ENCODE peak calls at places on chromosomes 2 and 18, in five cellular contexts. R is CD8-positive, alpha-beta T cell; Z is endodermal cell; H is GM23248; A is right cardiac atrium. E is an unnamed sample.

GRCh38 chr2:8636691-8637636 is 44.9 kb upstream of the ID2 start:
- DNase-seq in R (no peak), Z (peak), H (peak), A (no peak), E (peak)

GRCh38 chr2:21072477-21073242 is 28.8 kb upstream of the APOB start:
- DNase-seq in R (no peak), Z (peak), H (no peak), A (no peak), E (no peak)

GRCh38 chr2:208820289-208820688 is 413.7 kb downstream of the PTH2R start:
- DNase-seq in R (no peak), Z (no peak), H (peak), A (no peak), E (no peak)

GRCh38 chr2:168174761-168175160 is 72.6 kb downstream of the STK39 start:
- DNase-seq in R (peak), Z (no peak), H (no peak), A (no peak), E (no peak)

GRCh38 chr2:84631047-84631446 is 114.7 kb downstream of the DNAH6 start:
- DNase-seq in R (no peak), Z (no peak), H (peak), A (no peak), E (peak)

GRCh38 chr2:10097352-10098148 is 17.3 kb upstream of the CYS1 start:
- DNase-seq in R (no peak), Z (peak), H (peak), A (peak), E (peak)

GRCh38 chr2:25877431-25878360 is 591 bp downstream of the ASXL2 start:
- DNase-seq in R (peak), Z (peak), H (peak), A (peak), E (peak)

GRCh38 chr2:96547751-96548161 is 11.2 kb downstream of the ARID5A start:
- DNase-seq in R (no peak), Z (peak), H (no peak), A (no peak), E (no peak)

GRCh38 chr2:240507060-240507777 is 50.6 kb downstream of the ANKMY1 start:
- DNase-seq in R (no peak), Z (peak), H (no peak), A (no peak), E (no peak)

GRCh38 chr2:222054813-222055212 is 244.0 kb downstream of the PAX3 start:
- DNase-seq in R (no peak), Z (no peak), H (peak), A (no peak), E (no peak)

GRCh38 chr2:237932731-237933131 is 34.1 kb upstream of the UBE2F start:
- DNase-seq in R (no peak), Z (no peak), H (peak), A (no peak), E (no peak)

GRCh38 chr18:69686861-69687260 is 260.8 kb downstream of the CD226 start:
- DNase-seq in R (no peak), Z (no peak), H (peak), A (no peak), E (no peak)

GRCh38 chr2:189623049-189623448 is 38.2 kb upstream of the ASNSD1 start:
- DNase-seq in R (no peak), Z (no peak), H (no peak), A (no peak), E (no peak)

GRCh38 chr2:117127680-117128079 is 686.8 kb upstream of the DDX18 start:
- DNase-seq in R (no peak), Z (no peak), H (no peak), A (no peak), E (peak)

GRCh38 chr2:40630035-40630434 is 178.1 kb upstream of the SLC8A1 start:
- DNase-seq in R (no peak), Z (no peak), H (no peak), A (no peak), E (no peak)

GRCh38 chr18:80252136-80252535 is 4.8 kb upstream of the PARD6G start:
- DNase-seq in R (no peak), Z (no peak), H (peak), A (no peak), E (peak)

GRCh38 chr2:189254268-189254883 is 74.8 kb upstream of the COL5A2 start:
- DNase-seq in R (no peak), Z (peak), H (peak), A (peak), E (peak)

GRCh38 chr2:49240608-49241007 is 86.3 kb upstream of the FSHR start:
- DNase-seq in R (no peak), Z (no peak), H (no peak), A (no peak), E (peak)

GRCh38 chr2:58607479-58607878 is 366.4 kb upstream of the FANCL start:
- DNase-seq in R (no peak), Z (no peak), H (peak), A (no peak), E (no peak)

GRCh38 chr18:68449292-68449691 is 265.6 kb downstream of the TMX3 start:
- DNase-seq in R (no peak), Z (no peak), H (peak), A (no peak), E (peak)

GRCh38 chr2:219149667-219150066 is 10.9 kb downstream of the NHEJ1 start:
- DNase-seq in R (no peak), Z (no peak), H (no peak), A (no peak), E (peak)

GRCh38 chr18:50190926-50191325 is 4.0 kb downstream of the MYO5B start:
- DNase-seq in R (no peak), Z (no peak), H (peak), A (no peak), E (no peak)

GRCh38 chr2:27887122-27887521 is 3.1 kb downstream of the RBKS start:
- DNase-seq in R (no peak), Z (no peak), H (no peak), A (no peak), E (no peak)

GRCh38 chr2:27885246-27885645 is 4.9 kb downstream of the RBKS start:
- DNase-seq in R (no peak), Z (no peak), H (peak), A (no peak), E (no peak)

GRCh38 chr2:27886322-27886721 is 3.9 kb downstream of the RBKS start:
- DNase-seq in R (no peak), Z (no peak), H (no peak), A (no peak), E (no peak)

GRCh38 chr2:27884546-27884945 is 5.6 kb downstream of the RBKS start:
- DNase-seq in R (no peak), Z (no peak), H (no peak), A (no peak), E (no peak)

DNA sequence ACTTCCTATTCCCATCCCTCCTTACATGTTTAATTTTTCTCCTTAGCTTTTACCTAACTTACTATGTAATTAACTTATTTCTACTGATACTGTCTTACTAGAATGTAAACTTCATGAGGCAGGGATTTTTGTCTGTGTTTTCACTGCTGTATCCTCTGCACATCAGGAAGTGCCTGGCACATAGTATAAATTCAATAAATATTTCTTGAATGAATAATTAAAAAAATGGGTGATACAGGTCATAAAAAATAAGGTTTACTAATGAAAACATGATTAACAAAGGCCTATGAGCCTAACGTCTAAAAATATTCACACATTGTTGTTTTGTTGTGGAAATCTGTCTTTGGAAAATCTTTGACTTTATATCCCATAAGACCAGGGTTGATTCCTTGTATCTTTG is 4.5 kb downstream of the RBKS start:
- DNase-seq in R (no peak), Z (no peak), H (peak), A (no peak), E (no peak)
- H3K27ac ChIP-seq in R (no peak), Z (no peak), H (peak), A (no peak), E (peak)

GRCh38 chr2:217325810-217326209 is 465.9 kb upstream of the TNP1 start:
- DNase-seq in R (no peak), Z (no peak), H (no peak), A (no peak), E (no peak)
- H3K27ac ChIP-seq in R (no peak), Z (no peak), H (no peak), A (no peak), E (no peak)

GRCh38 chr2:178412047-178412446 is 38.9 kb downstream of the PRKRA start:
- DNase-seq in R (no peak), Z (no peak), H (no peak), A (no peak), E (no peak)
- H3K27ac ChIP-seq in R (no peak), Z (no peak), H (no peak), A (no peak), E (no peak)

GRCh38 chr2:202114798-202115197 is 41.7 kb downstream of the KIAA2012 start:
- DNase-seq in R (no peak), Z (no peak), H (no peak), A (no peak), E (peak)
- H3K27ac ChIP-seq in R (no peak), Z (no peak), H (no peak), A (no peak), E (no peak)

GRCh38 chr18:21526463-21526862 is 74.0 kb downstream of the ESCO1 start:
- DNase-seq in R (no peak), Z (no peak), H (no peak), A (no peak), E (no peak)
- H3K27ac ChIP-seq in R (no peak), Z (no peak), H (no peak), A (no peak), E (no peak)

DNA sequence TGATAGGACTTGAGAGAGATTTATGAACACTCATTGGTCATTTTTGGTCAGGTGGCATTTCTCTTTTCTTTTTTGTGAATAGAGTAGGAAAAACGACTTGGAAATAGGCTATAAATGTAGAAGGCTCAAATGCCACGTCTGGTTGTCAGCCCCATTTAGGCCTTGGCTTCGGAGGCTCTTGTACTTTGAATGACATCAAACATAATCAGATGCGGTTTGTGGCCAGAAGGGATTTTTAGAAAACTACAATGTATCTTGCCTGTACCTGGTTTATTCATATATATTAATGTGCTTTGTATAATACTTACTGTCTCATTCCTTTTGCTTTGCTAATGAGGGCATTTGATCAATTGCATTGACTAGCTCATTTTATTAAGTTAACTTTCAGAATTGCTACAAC is 894.0 kb upstream of the CELF4 start:
- DNase-seq in R (no peak), Z (no peak), H (no peak), A (no peak), E (no peak)
- H3K27ac ChIP-seq in R (no peak), Z (no peak), H (no peak), A (no peak), E (no peak)

DNA sequence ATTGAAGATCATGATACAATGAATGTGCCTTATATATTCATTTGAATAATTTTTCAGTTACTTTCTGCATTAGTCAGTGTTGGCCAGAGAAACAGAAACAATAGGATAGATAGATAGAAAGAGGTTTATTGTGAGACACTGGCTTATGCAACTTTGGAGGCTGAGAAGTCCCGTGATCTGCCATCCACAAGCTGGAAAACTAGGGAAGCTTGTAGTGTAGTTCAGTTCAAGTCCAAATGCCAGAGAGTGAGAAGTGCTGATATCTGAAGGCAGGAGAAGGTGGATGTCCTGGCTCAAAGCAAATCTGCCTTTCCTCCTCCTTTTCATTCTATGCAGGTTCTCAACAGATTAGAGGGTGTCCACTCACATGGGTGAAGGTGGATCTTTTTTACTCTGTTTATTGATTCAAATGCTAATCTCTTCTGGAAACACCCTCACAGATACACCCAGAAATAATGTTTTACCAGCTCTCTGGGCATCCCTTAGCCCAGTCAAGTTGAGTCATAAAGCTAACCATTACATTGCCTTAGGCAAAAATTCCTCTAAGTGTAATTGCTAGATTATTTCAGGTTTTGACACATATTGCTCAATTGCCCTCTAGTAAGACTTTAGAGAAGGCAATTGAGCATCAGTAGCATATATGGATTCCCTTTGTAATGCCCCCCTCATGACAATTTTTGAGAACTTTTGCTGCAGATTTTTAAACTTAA is 341.4 kb downstream of the LPIN1 start:
- DNase-seq in R (no peak), Z (no peak), H (peak), A (no peak), E (peak)
- H3K27ac ChIP-seq in R (no peak), Z (no peak), H (no peak), A (no peak), E (no peak)

DNA sequence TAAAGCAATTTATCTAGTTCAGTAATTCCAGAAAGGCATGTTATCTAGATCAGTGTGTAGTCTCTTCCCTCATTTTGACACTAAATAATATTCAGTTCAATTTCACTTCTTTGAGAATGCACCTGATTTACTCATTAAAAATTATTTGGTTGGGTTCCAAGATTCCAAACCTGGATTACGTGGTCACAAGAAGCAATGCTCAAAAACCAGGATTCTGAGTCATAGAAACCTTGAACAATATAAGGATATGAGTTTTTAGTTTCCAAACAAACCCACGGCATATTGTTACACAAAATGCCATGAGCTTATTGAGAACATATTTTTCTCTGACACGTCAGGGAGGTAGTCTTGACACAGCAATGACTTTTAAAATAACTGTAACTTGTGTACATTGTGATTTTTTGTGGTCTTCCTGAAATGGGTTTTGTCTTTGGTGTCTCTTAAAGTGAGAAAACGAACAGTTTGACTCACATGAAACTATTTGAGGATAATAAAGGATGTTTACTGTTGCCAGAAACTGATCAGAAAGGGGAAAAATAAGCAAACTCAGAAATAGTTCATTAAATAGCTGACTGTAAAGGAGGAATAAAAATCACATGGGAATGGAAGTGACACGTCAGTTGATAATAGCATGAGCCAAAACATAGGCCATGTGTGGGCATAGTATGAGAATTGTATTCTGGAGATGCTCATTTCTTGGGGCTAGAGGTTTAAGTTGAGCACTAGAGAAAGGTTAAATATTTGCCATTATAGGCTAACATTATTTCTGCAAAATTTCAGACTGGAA is 617.7 kb upstream of the CDH2 start:
- DNase-seq in R (no peak), Z (no peak), H (peak), A (no peak), E (no peak)
- H3K27ac ChIP-seq in R (no peak), Z (no peak), H (peak), A (no peak), E (no peak)